ENCODE peak calls at places on chromosome 19, in ten cellular contexts. J, A, V, K, O, X, H, E, L and G are unnamed samples.

GRCh38 chr19:17370026-17370587 is 7.0 kb downstream of the PLVAP start:
- DNase-seq in V (no peak), L (peak; percentile 80), X (no peak), K (peak; percentile 37), J (no peak), H (no peak), O (no peak), E (no peak), A (no peak), G (peak; percentile 58)

GRCh38 chr19:4575978-4576933 is 16.8 kb upstream of the SEMA6B start:
- DNase-seq in E (peak; percentile 60), H (no peak), O (peak; percentile 72), L (peak; percentile 65), J (no peak), V (peak; percentile 87), K (peak; percentile 66), A (peak; percentile 72), X (peak; percentile 40), G (peak; percentile 66)

GRCh38 chr19:45485301-45486077 is 11.4 kb downstream of the RTN2 start:
- DNase-seq in A (peak; percentile 87), J (peak; percentile 88), K (peak; percentile 88), V (peak; percentile 99), L (peak; percentile 90), H (peak; percentile 94), E (peak; percentile 94), O (peak; percentile 98), X (peak; percentile 95), G (peak; percentile 94)

GRCh38 chr19:47778089-47778953 is at the start of gene SELENOW:
- DNase-seq in E (peak; percentile 66), L (peak; percentile 63), J (peak; percentile 81), H (peak; percentile 82), A (peak; percentile 81), V (peak; percentile 81), K (peak; percentile 40), O (peak; percentile 78), X (peak; percentile 76), G (peak; percentile 88)

GRCh38 chr19:11261902-11262839 is at the start of gene DOCK6:
- DNase-seq in K (no peak), O (no peak), V (peak; percentile 28), E (no peak), J (no peak), H (no peak), A (no peak), X (no peak), L (no peak), G (peak; percentile 50)

GRCh38 chr19:52112624-52113023 is 17.1 kb upstream of the ZNF841 start:
- DNase-seq in E (no peak), H (no peak), L (no peak), O (no peak), V (no peak), J (no peak), X (no peak), K (no peak), A (no peak), G (no peak)

GRCh38 chr19:2328401-2329161 is at the start of the genes LSM7 and SPPL2B:
- DNase-seq in V (peak; percentile 92), A (peak; percentile 66), O (peak; percentile 92), L (peak; percentile 85), E (peak; percentile 88), K (peak; percentile 79), H (peak; percentile 87), X (peak; percentile 91), J (peak; percentile 83), G (peak; percentile 92)

GRCh38 chr19:14056741-14057356 is 5.0 kb downstream of the PALM3 start:
- DNase-seq in X (no peak), H (no peak), E (no peak), A (no peak), J (no peak), O (no peak), V (no peak), L (no peak), K (no peak), G (no peak)

GRCh38 chr19:52398091-52398461 is 427 bp downstream of the ZNF528 start:
- DNase-seq in J (no peak), H (no peak), O (no peak), A (no peak), X (peak; percentile 19), L (peak; percentile 13), V (no peak), K (no peak), E (peak; percentile 21), G (peak; percentile 12)

GRCh38 chr19:7242601-7243258 is 51.5 kb downstream of the INSR start:
- DNase-seq in X (no peak), J (peak; percentile 76), A (peak; percentile 28), E (peak; percentile 74), L (peak; percentile 84), V (no peak), O (no peak), K (peak; percentile 53), H (no peak), G (peak; percentile 84)

GRCh38 chr19:13146763-13147563 is 3.2 kb downstream of the STX10 start:
- DNase-seq in E (peak; percentile 38), A (no peak), K (no peak), H (no peak), O (no peak), L (no peak), J (no peak), X (no peak), V (no peak), G (no peak)

GRCh38 chr19:56477429-56478338 is 539 bp upstream of the ZNF667 start:
- DNase-seq in H (peak; percentile 93), E (peak; percentile 92), V (peak; percentile 61), L (peak; percentile 80), K (peak; percentile 91), O (peak; percentile 39), A (no peak), X (peak; percentile 84), J (peak; percentile 94), G (peak; percentile 86)